ENCODE peak calls at places on chromosomes 1 and 21, in nine cellular contexts. L, I, V, W, P, M, S, K and E are unnamed samples.

GRCh38 chr1:211609120-211610024 is 30.4 kb upstream of the SLC30A1 start:
- DNase-seq in P (no peak), L (no peak), S (no peak), K (no peak), I (no peak), M (no peak), W (no peak), V (no peak), E (no peak)

GRCh38 chr1:202029171-202029665 is 18.8 kb downstream of the ELF3 start:
- DNase-seq in V (no peak), I (no peak), P (peak), M (peak), K (no peak), W (no peak), S (no peak), L (no peak), E (no peak)

GRCh38 chr1:207619833-207620572 is 24.9 kb upstream of the CR1L start:
- DNase-seq in M (peak), K (peak), P (peak), I (no peak), L (peak), V (no peak), W (peak), S (no peak), E (peak)

GRCh38 chr1:117093870-117094621 is 27.5 kb downstream of the TRIM45 start:
- DNase-seq in L (peak), S (no peak), W (peak), V (no peak), K (peak), P (peak), I (no peak), M (peak), E (peak)

GRCh38 chr1:112417985-112418607 is 22.1 kb downstream of the CTTNBP2NL start:
- DNase-seq in L (no peak), K (no peak), S (no peak), V (no peak), M (no peak), W (no peak), P (no peak), I (no peak), E (no peak)

GRCh38 chr1:156945881-156946661 is 25.6 kb downstream of the LRRC71 start:
- DNase-seq in V (no peak), K (no peak), S (no peak), W (no peak), I (no peak), M (no peak), L (no peak), P (no peak), E (no peak)

GRCh38 chr1:193435771-193436170 is 249.4 kb upstream of the B3GALT2 start:
- DNase-seq in S (no peak), P (no peak), W (no peak), V (no peak), K (no peak), L (no peak), I (no peak), M (no peak), E (no peak)

GRCh38 chr1:238953448-238953847 is 432.9 kb upstream of the CHRM3 start:
- DNase-seq in W (no peak), S (no peak), L (no peak), P (no peak), I (no peak), M (no peak), V (no peak), K (no peak), E (no peak)

GRCh38 chr21:38619865-38620513 is 121.7 kb upstream of the ERG start:
- DNase-seq in P (peak), M (no peak), S (no peak), I (no peak), V (peak), L (no peak), K (no peak), W (no peak), E (no peak)

GRCh38 chr1:216723274-216723780 is at the start of gene ESRRG:
- DNase-seq in P (no peak), L (peak), S (no peak), K (no peak), M (no peak), V (no peak), I (no peak), W (peak), E (no peak)

GRCh38 chr1:201358596-201358995 is 18.9 kb downstream of the TNNT2 start:
- DNase-seq in K (no peak), I (no peak), W (no peak), S (no peak), L (no peak), M (no peak), P (peak), V (no peak), E (no peak)

GRCh38 chr1:172708452-172708851 is 49.5 kb downstream of the FASLG start:
- DNase-seq in S (no peak), W (no peak), L (no peak), P (no peak), K (no peak), M (no peak), I (no peak), V (no peak), E (no peak)

GRCh38 chr1:23393706-23394105 is 24.1 kb upstream of the ZNF436 start:
- DNase-seq in S (no peak), W (no peak), I (no peak), P (peak), V (peak), K (no peak), L (peak), M (no peak), E (no peak)

GRCh38 chr1:109788695-109789521 is 25.2 kb upstream of the EPS8L3 start:
- DNase-seq in V (peak), I (no peak), K (no peak), M (no peak), L (peak), W (peak), P (no peak), S (no peak), E (peak)

GRCh38 chr21:38048241-38048640 is 132.0 kb upstream of the KCNJ6 start:
- DNase-seq in M (no peak), V (no peak), S (no peak), K (no peak), I (no peak), W (no peak), L (no peak), P (no peak), E (no peak)

GRCh38 chr1:12450090-12450764 is 167.8 kb downstream of the DHRS3 start:
- DNase-seq in M (no peak), K (peak), I (no peak), L (no peak), P (no peak), S (no peak), V (no peak), W (no peak), E (no peak)

GRCh38 chr1:220750126-220750525 is 2.0 kb downstream of the MTARC2 start:
- DNase-seq in W (no peak), K (no peak), P (no peak), M (no peak), S (no peak), L (no peak), I (no peak), V (no peak), E (no peak)

GRCh38 chr1:47679301-47679751 is 241.5 kb downstream of the FOXD2 start:
- DNase-seq in S (no peak), I (no peak), L (no peak), P (no peak), W (no peak), K (no peak), V (no peak), M (no peak), E (no peak)

GRCh38 chr1:192157067-192157466 is 1.2 kb upstream of the RGS18 start:
- DNase-seq in K (no peak), V (no peak), S (no peak), I (no peak), M (no peak), W (no peak), L (no peak), P (no peak), E (no peak)

GRCh38 chr1:109373051-109373593 is 24.6 kb downstream of the SORT1 start:
- DNase-seq in L (no peak), M (no peak), K (peak), V (no peak), P (no peak), S (no peak), I (no peak), W (no peak), E (no peak)

GRCh38 chr1:228438266-228438665 is 21.6 kb upstream of the TRIM17 start:
- DNase-seq in L (no peak), V (peak), M (no peak), S (no peak), I (no peak), K (no peak), W (no peak), P (no peak), E (no peak)

GRCh38 chr1:13830170-13830569 is 130.2 kb downstream of the PRDM2 start:
- DNase-seq in S (no peak), L (no peak), M (no peak), K (no peak), V (no peak), I (no peak), W (no peak), P (no peak), E (peak)

GRCh38 chr1:116415699-116416533 is 42.9 kb downstream of the ATP1A1 start:
- DNase-seq in K (peak), W (no peak), L (no peak), V (no peak), M (no peak), P (no peak), S (no peak), I (no peak), E (no peak)

GRCh38 chr1:53073899-53074311 is 11.9 kb downstream of the PODN start:
- DNase-seq in S (no peak), K (no peak), L (no peak), M (no peak), V (peak), W (no peak), I (no peak), P (no peak), E (no peak)